ENCODE peak calls at places on chromosome 11, in four cellular contexts. W is substantia nigra, Y is adipocyte, B is H4. N is an unnamed sample.

GRCh38 chr11:22703561-22703960 is 37.1 kb downstream of the GAS2 start:
- DNase-seq in W (no peak), Y (no peak), B (peak), N (no peak)

GRCh38 chr11:47587733-47588326 is 1.4 kb downstream of the FAM180B start:
- DNase-seq in W (peak), Y (no peak), B (no peak), N (no peak)

GRCh38 chr11:68269414-68270081 is 2.2 kb downstream of the C11orf24 start:
- DNase-seq in W (no peak), Y (peak), B (no peak), N (no peak)

GRCh38 chr11:75077316-75077715 is 19.4 kb downstream of the OR2AT4 start:
- DNase-seq in W (no peak), Y (no peak), B (no peak), N (no peak)

GRCh38 chr11:26297179-26297970 is 34.6 kb upstream of the ANO3 start:
- DNase-seq in W (no peak), Y (peak), B (peak), N (no peak)

GRCh38 chr11:29985248-29985647 is 31.6 kb downstream of the KCNA4 start:
- DNase-seq in W (no peak), Y (no peak), B (no peak), N (no peak)

GRCh38 chr11:117177534-117178209 is 871 bp upstream of the SIDT2 start:
- DNase-seq in W (no peak), Y (peak), B (no peak), N (no peak)

GRCh38 chr11:63417174-63417852 is 47.7 kb downstream of the SLC22A9 start:
- DNase-seq in W (no peak), Y (no peak), B (no peak), N (no peak)

GRCh38 chr11:61709572-61709971 is 29.4 kb downstream of the DAGLA start:
- DNase-seq in W (no peak), Y (no peak), B (no peak), N (no peak)

GRCh38 chr11:123218451-123218850 is 23.4 kb upstream of the CLMP start:
- DNase-seq in W (no peak), Y (no peak), B (no peak), N (no peak)

GRCh38 chr11:87722756-87723599 is 452.3 kb downstream of the RAB38 start:
- DNase-seq in W (no peak), Y (peak), B (peak), N (no peak)

GRCh38 chr11:20618083-20618482 is 18.7 kb downstream of the SLC6A5 start:
- DNase-seq in W (no peak), Y (peak), B (no peak), N (no peak)

GRCh38 chr11:65489061-65489705 is 9.7 kb upstream of the MALAT1 start:
- DNase-seq in W (no peak), Y (peak), B (peak), N (no peak)